ENCODE peak calls at places on chromosomes 7 and 10, in five cellular contexts. One of them, this sample, is unnamed. For H3K4me1, the result is how much of the 10 kb centered on the place peaks cover.

GRCh38 chr10:106555599-106555998 is 608.9 kb downstream of the SORCS1 start:
- DNase-seq in K562: no peak
- DNase-seq in GM12878: no peak
- DNase-seq in A549: no peak
- DNase-seq in HepG2: no peak
- DNase-seq in this sample: peak

GRCh38 chr7:150379590-150380379 is 655 bp downstream of the ZNF775 start:
- DNase-seq in A549: peak
- DNase-seq in GM12878: no peak
- DNase-seq in HepG2: no peak
- DNase-seq in K562: no peak
- DNase-seq in this sample: no peak

GRCh38 chr7:14759785-14760184 is 142.8 kb downstream of the DGKB start:
- DNase-seq in A549: no peak
- DNase-seq in HepG2: no peak
- DNase-seq in GM12878: no peak
- DNase-seq in K562: no peak
- DNase-seq in this sample: no peak

GRCh38 chr10:71390435-71390820 is 6.3 kb upstream of the CDH23 start:
- DNase-seq in HepG2: no peak
- DNase-seq in GM12878: no peak
- DNase-seq in K562: no peak
- DNase-seq in A549: no peak
- DNase-seq in this sample: no peak

GRCh38 chr7:149427096-149427680 is 33.7 kb downstream of the ZNF777 start:
- DNase-seq in A549: no peak
- DNase-seq in GM12878: no peak
- DNase-seq in HepG2: no peak
- DNase-seq in K562: no peak
- DNase-seq in this sample: no peak

GRCh38 chr7:46320956-46321355 is 399.9 kb upstream of the IGFBP3 start:
- DNase-seq in A549: no peak
- DNase-seq in K562: no peak
- DNase-seq in GM12878: no peak
- DNase-seq in HepG2: no peak
- DNase-seq in this sample: no peak

GRCh38 chr10:72875250-72876055 is 18.1 kb upstream of the OIT3 start:
- DNase-seq in A549: peak
- DNase-seq in K562: no peak
- DNase-seq in HepG2: peak
- DNase-seq in GM12878: no peak
- DNase-seq in this sample: peak

GRCh38 chr10:132183046-132183445 is 3.7 kb upstream of the DPYSL4 start:
- DNase-seq in A549: no peak
- DNase-seq in HepG2: peak
- DNase-seq in GM12878: no peak
- DNase-seq in K562: no peak
- DNase-seq in this sample: no peak

GRCh38 chr7:159064816-159065130 is 79.9 kb downstream of the VIPR2 start:
- DNase-seq in K562: no peak
- DNase-seq in GM12878: no peak
- DNase-seq in A549: no peak
- DNase-seq in HepG2: no peak
- DNase-seq in this sample: no peak

GRCh38 chr7:92778972-92779371 is 57.4 kb downstream of the CDK6 start:
- DNase-seq in GM12878: peak
- DNase-seq in K562: no peak
- DNase-seq in A549: no peak
- DNase-seq in HepG2: no peak
- DNase-seq in this sample: no peak

GRCh38 chr7:106405697-106406141 is 120.9 kb upstream of the NAMPT start:
- DNase-seq in A549: no peak
- DNase-seq in HepG2: no peak
- DNase-seq in GM12878: no peak
- DNase-seq in K562: no peak
- DNase-seq in this sample: no peak

GRCh38 chr10:62992145-62992721 is 140.9 kb upstream of the NRBF2 start:
- DNase-seq in GM12878: peak
- DNase-seq in K562: no peak
- DNase-seq in HepG2: no peak
- DNase-seq in A549: no peak
- DNase-seq in this sample: no peak

GRCh38 chr10:63355682-63356081 is 110.1 kb downstream of the JMJD1C start:
- DNase-seq in HepG2: no peak
- DNase-seq in A549: no peak
- DNase-seq in K562: no peak
- DNase-seq in GM12878: no peak
- DNase-seq in this sample: no peak

GRCh38 chr10:86252051-86252450 is 114.5 kb downstream of the GRID1 start:
- DNase-seq in HepG2: no peak
- DNase-seq in K562: no peak
- DNase-seq in A549: no peak
- DNase-seq in GM12878: no peak
- DNase-seq in this sample: no peak

GRCh38 chr10:89351402-89352038 is 23.7 kb downstream of the IFIT3 start:
- DNase-seq in A549: no peak
- DNase-seq in HepG2: no peak
- DNase-seq in K562: no peak
- DNase-seq in GM12878: peak
- DNase-seq in this sample: no peak

GRCh38 chr7:128406147-128406985 is 3.4 kb downstream of the IMPDH1 start:
- DNase-seq in GM12878: no peak
- DNase-seq in A549: no peak
- DNase-seq in K562: no peak
- DNase-seq in HepG2: no peak
- DNase-seq in this sample: peak

GRCh38 chr7:77830649-77831355 is 32.2 kb downstream of the PHTF2 start:
- DNase-seq in GM12878: no peak
- DNase-seq in HepG2: no peak
- DNase-seq in A549: no peak
- DNase-seq in K562: no peak
- DNase-seq in this sample: no peak

GRCh38 chr7:122517576-122517975 is 181.3 kb downstream of the RNF133 start:
- DNase-seq in GM12878: no peak
- DNase-seq in K562: no peak
- DNase-seq in A549: no peak
- DNase-seq in HepG2: no peak
- DNase-seq in this sample: no peak

GRCh38 chr7:38190010-38190409 is 12.0 kb downstream of the STARD3NL start:
- DNase-seq in A549: no peak
- DNase-seq in GM12878: no peak
- DNase-seq in K562: no peak
- DNase-seq in HepG2: no peak
- DNase-seq in this sample: no peak

GRCh38 chr7:3691478-3692151 is 390.6 kb downstream of the SDK1 start:
- DNase-seq in GM12878: no peak
- DNase-seq in K562: no peak
- DNase-seq in A549: no peak
- DNase-seq in HepG2: no peak
- DNase-seq in this sample: peak

GRCh38 chr7:38940774-38941173 is 31.8 kb upstream of the VPS41 start:
- DNase-seq in HepG2: no peak
- DNase-seq in A549: no peak
- DNase-seq in K562: no peak
- DNase-seq in GM12878: no peak
- DNase-seq in this sample: no peak

GRCh38 chr10:1210667-1211066 is 154.5 kb downstream of the WDR37 start:
- DNase-seq in K562: no peak
- DNase-seq in A549: no peak
- DNase-seq in GM12878: no peak
- DNase-seq in HepG2: no peak
- DNase-seq in this sample: no peak

GRCh38 chr7:10789170-10789569 is 184.5 kb upstream of the PHF14 start:
- DNase-seq in K562: no peak
- DNase-seq in A549: no peak
- DNase-seq in HepG2: no peak
- DNase-seq in GM12878: no peak
- DNase-seq in this sample: no peak

GRCh38 chr7:132777419-132777818 is 201.1 kb upstream of the PLXNA4 start:
- DNase-seq in A549: no peak
- DNase-seq in K562: no peak
- DNase-seq in HepG2: no peak
- DNase-seq in GM12878: no peak
- DNase-seq in this sample: no peak

GRCh38 chr7:72435366-72435765 is 23.2 kb upstream of the CALN1 start:
- DNase-seq in HepG2: no peak
- DNase-seq in GM12878: no peak
- DNase-seq in A549: no peak
- DNase-seq in K562: no peak
- DNase-seq in this sample: peak

GRCh38 chr7:78747568-78747967 is 705.9 kb downstream of the MAGI2 start:
- DNase-seq in HepG2: no peak
- DNase-seq in GM12878: no peak
- DNase-seq in A549: no peak
- DNase-seq in K562: no peak
- DNase-seq in this sample: peak

DNA sequence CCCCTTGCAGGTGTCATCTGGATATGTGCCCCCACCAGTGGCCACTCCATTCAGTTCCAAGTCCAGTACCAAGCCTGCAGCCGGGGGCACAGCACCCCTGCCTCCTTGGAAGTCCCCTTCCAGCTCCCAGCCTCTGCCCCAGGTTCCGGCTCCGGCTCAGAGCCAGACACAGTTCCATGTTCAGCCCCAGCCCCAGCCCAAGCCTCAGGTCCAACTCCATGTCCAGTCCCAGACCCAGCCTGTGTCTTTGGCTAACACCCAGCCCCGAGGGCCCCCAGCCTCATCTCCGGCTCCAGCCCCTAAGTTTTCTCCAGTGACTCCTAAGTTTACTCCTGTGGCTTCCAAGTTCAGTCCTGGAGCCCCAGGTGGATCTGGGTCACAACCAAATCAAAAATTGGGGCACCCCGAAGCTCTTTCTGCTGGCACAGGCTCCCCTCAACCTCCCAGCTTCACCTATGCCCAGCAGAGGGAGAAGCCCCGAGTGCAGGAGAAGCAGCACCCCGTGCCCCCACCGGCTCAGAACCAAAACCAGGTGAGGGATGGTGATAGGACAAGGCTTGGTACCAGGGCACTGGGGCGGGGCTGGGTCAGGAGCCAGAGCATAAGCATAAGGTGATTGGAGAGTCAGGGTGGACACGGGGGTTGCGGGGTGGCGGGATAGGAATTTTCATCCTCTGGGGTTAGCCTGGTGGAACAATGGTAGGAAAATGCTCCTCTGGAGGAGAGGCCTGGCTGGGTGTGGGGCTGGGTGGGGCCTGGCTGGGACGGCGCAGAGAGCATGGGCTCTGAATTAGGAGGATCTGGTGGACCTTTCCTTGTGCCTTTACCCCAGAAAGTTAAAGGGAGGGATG is 1.9 kb downstream of the ZYX start:
- DNase-seq in GM12878: no peak
- DNase-seq in K562: no peak
- DNase-seq in A549: no peak
- DNase-seq in HepG2: no peak
- DNase-seq in this sample: no peak
- H3K4me1 ChIP-seq in GM12878: under half
- H3K4me1 ChIP-seq in K562: under half
- H3K4me1 ChIP-seq in A549: half or more
- H3K4me1 ChIP-seq in HepG2: half or more
- H3K4me1 ChIP-seq in this sample: under half

GRCh38 chr10:11743461-11744338 is 1.5 kb downstream of the ECHDC3 start:
- DNase-seq in K562: no peak
- DNase-seq in HepG2: no peak
- DNase-seq in A549: no peak
- DNase-seq in GM12878: no peak
- DNase-seq in this sample: no peak
- H3K4me3 ChIP-seq in K562: peak
- H3K4me3 ChIP-seq in HepG2: no peak
- H3K4me3 ChIP-seq in A549: no peak
- H3K4me3 ChIP-seq in GM12878: no peak
- H3K4me3 ChIP-seq in this sample: peak

GRCh38 chr10:52451817-52452216 is 137.7 kb downstream of the DKK1 start:
- DNase-seq in GM12878: no peak
- DNase-seq in K562: no peak
- DNase-seq in A549: no peak
- DNase-seq in HepG2: no peak
- DNase-seq in this sample: no peak

GRCh38 chr10:52452600-52453493 is 138.8 kb downstream of the DKK1 start:
- DNase-seq in GM12878: no peak
- DNase-seq in A549: no peak
- DNase-seq in K562: no peak
- DNase-seq in HepG2: peak
- DNase-seq in this sample: peak

GRCh38 chr10:52454476-52454875 is 140.4 kb downstream of the DKK1 start:
- DNase-seq in HepG2: no peak
- DNase-seq in A549: no peak
- DNase-seq in GM12878: no peak
- DNase-seq in K562: no peak
- DNase-seq in this sample: no peak

GRCh38 chr10:52455095-52455494 is 141.0 kb downstream of the DKK1 start:
- DNase-seq in HepG2: no peak
- DNase-seq in K562: no peak
- DNase-seq in GM12878: no peak
- DNase-seq in A549: no peak
- DNase-seq in this sample: no peak

DNA sequence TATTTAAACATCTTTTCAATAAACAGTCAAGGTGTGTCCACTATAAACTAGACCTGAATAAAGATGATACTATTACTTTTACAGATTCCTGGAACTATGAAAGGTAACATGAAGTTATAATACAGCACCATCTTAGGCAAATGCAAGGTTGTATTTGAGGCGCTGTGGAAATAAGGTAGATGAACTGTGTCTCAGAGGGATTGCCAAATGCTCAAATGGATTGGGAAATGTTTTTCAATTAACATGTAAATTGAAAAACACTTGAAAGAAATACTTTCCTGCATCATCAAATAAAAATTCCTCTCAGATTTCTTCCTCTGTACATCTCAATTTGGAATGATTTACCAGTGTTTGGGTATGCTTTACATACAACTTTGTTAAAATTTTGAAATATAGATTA is 139.4 kb downstream of the DKK1 start:
- DNase-seq in HepG2: no peak
- DNase-seq in GM12878: no peak
- DNase-seq in A549: no peak
- DNase-seq in K562: no peak
- DNase-seq in this sample: no peak
- TF ChIP-seq JUNB in HepG2: no peak
- TF ChIP-seq JUNB in GM12878: no peak
- TF ChIP-seq JUNB in A549: no peak
- TF ChIP-seq JUNB in K562: no peak
- TF ChIP-seq JUNB in this sample: no peak

GRCh38 chr7:47689558-47689957 is 107.6 kb upstream of the TNS3 start:
- DNase-seq in K562: no peak
- DNase-seq in GM12878: no peak
- DNase-seq in HepG2: no peak
- DNase-seq in A549: no peak
- DNase-seq in this sample: no peak

GRCh38 chr7:47690902-47691558 is 109.1 kb upstream of the TNS3 start:
- DNase-seq in K562: no peak
- DNase-seq in GM12878: no peak
- DNase-seq in A549: no peak
- DNase-seq in HepG2: no peak
- DNase-seq in this sample: no peak

GRCh38 chr7:47691974-47692373 is 110.1 kb upstream of the TNS3 start:
- DNase-seq in HepG2: no peak
- DNase-seq in GM12878: no peak
- DNase-seq in K562: no peak
- DNase-seq in A549: no peak
- DNase-seq in this sample: no peak

GRCh38 chr7:47685712-47686376 is 103.9 kb upstream of the TNS3 start:
- DNase-seq in HepG2: no peak
- DNase-seq in GM12878: no peak
- DNase-seq in K562: peak
- DNase-seq in A549: no peak
- DNase-seq in this sample: no peak

GRCh38 chr7:47688311-47689100 is 106.6 kb upstream of the TNS3 start:
- DNase-seq in HepG2: peak
- DNase-seq in GM12878: no peak
- DNase-seq in A549: no peak
- DNase-seq in K562: no peak
- DNase-seq in this sample: no peak
- H3K4me1 ChIP-seq in HepG2: under half
- H3K4me1 ChIP-seq in GM12878: under half
- H3K4me1 ChIP-seq in A549: under half
- H3K4me1 ChIP-seq in K562: under half
- H3K4me1 ChIP-seq in this sample: under half